ENCODE peak calls at places on chromosome 11, in six cellular contexts. C, E, J, U, M and W are unnamed samples.

GRCh38 chr11:14423633-14424032 is 64.7 kb upstream of the RRAS2 start:
- DNase-seq in E (no peak), J (no peak), U (no peak), C (peak; percentile 87), M (no peak), W (peak; percentile 85)

GRCh38 chr11:64867748-64868462 is 10.5 kb downstream of the EHD1 start:
- DNase-seq in M (no peak), U (no peak), E (peak; percentile 59), J (no peak), C (no peak), W (no peak)

GRCh38 chr11:29119691-29120328 is 897.0 kb downstream of the KCNA4 start:
- DNase-seq in E (no peak), U (no peak), C (peak; percentile 96), J (no peak), M (no peak), W (peak; percentile 97)

GRCh38 chr11:88799749-88800500 is 265.9 kb downstream of the GRM5 start:
- DNase-seq in M (no peak), J (no peak), U (no peak), E (no peak), C (no peak), W (no peak)

GRCh38 chr11:17538731-17539130 is 5.5 kb downstream of the USH1C start:
- DNase-seq in U (no peak), J (no peak), C (no peak), M (no peak), E (no peak), W (no peak)

GRCh38 chr11:697028-697491 is 1.4 kb downstream of the TMEM80 start:
- DNase-seq in M (no peak), C (peak; percentile 94), J (no peak), E (no peak), U (no peak), W (peak; percentile 88)

GRCh38 chr11:73931039-73931645 is 19.7 kb upstream of the DNAJB13 start:
- DNase-seq in U (peak; percentile 49), C (peak; percentile 88), M (no peak), E (no peak), J (peak; percentile 13), W (peak; percentile 76)

GRCh38 chr11:68454767-68455166 is 5.8 kb upstream of the PPP6R3 start:
- DNase-seq in M (no peak), U (no peak), C (no peak), J (no peak), E (no peak), W (no peak)

GRCh38 chr11:119516060-119516459 is 93.1 kb upstream of the THY1 start:
- DNase-seq in M (no peak), J (no peak), U (peak; percentile 38), C (no peak), E (no peak), W (no peak)

GRCh38 chr11:73201249-73201648 is 16.8 kb upstream of the P2RY2 start:
- DNase-seq in U (no peak), E (no peak), C (peak; percentile 41), M (no peak), J (no peak), W (no peak)

GRCh38 chr11:116813781-116814471 is 9.2 kb downstream of the APOA4 start:
- DNase-seq in C (no peak), J (no peak), E (no peak), U (no peak), M (no peak), W (no peak)

GRCh38 chr11:128482512-128483191 is 104.7 kb downstream of the ETS1 start:
- DNase-seq in E (peak; percentile 72), U (no peak), J (peak; percentile 82), C (peak; percentile 84), M (no peak), W (peak; percentile 70)

GRCh38 chr11:17250561-17251350 is 25.8 kb upstream of the NUCB2 start:
- DNase-seq in E (no peak), C (peak; percentile 33), U (no peak), J (no peak), M (no peak), W (peak; percentile 27)

GRCh38 chr11:65695459-65696241 is 16.4 kb upstream of the KAT5 start:
- DNase-seq in M (no peak), J (no peak), C (no peak), U (peak; percentile 91), E (no peak), W (no peak)

GRCh38 chr11:47305734-47306483 is 36.0 kb downstream of the MADD start:
- DNase-seq in U (no peak), E (no peak), C (no peak), M (no peak), J (no peak), W (peak; percentile 78)

GRCh38 chr11:108664241-108664640 is 628 bp upstream of the DDX10 start:
- DNase-seq in U (no peak), M (no peak), E (no peak), C (no peak), J (no peak), W (no peak)

GRCh38 chr11:57639321-57640067 is 10.2 kb downstream of the YPEL4 start:
- DNase-seq in C (peak; percentile 49), J (no peak), M (no peak), E (no peak), U (no peak), W (peak; percentile 70)

GRCh38 chr11:6405039-6405667 is 13.7 kb downstream of the APBB1 start:
- DNase-seq in J (no peak), M (no peak), C (peak; percentile 50), U (peak; percentile 8), E (no peak), W (no peak)

GRCh38 chr11:69194396-69194795 is 38.7 kb downstream of the SMIM38 start:
- DNase-seq in J (no peak), U (no peak), M (no peak), E (no peak), C (no peak), W (no peak)

GRCh38 chr11:104898685-104899013 is 389 bp upstream of the CASP12 start:
- DNase-seq in M (no peak), U (no peak), E (no peak), J (no peak), C (no peak), W (peak; percentile 10)

GRCh38 chr11:96328395-96329010 is 14.5 kb downstream of the MAML2 start:
- DNase-seq in M (no peak), J (no peak), E (no peak), U (no peak), C (peak; percentile 83), W (peak; percentile 76)